ENCODE peak calls at places on chromosomes 1 and 21, in six cellular contexts. D, V, H, A, U and K are unnamed samples.
A peak's percentile ranks its signal among the peaks of the same experiment; 100 is the strongest.

GRCh38 chr1:14713077-14713476 is 114.6 kb downstream of the KAZN start:
- DNase-seq in D (no peak), V (no peak), H (no peak), A (no peak), U (no peak), K (peak; percentile 19)

GRCh38 chr1:46545784-46546183 is 5.7 kb downstream of the KNCN start:
- DNase-seq in D (no peak), V (no peak), H (no peak), A (no peak), U (no peak), K (no peak)

GRCh38 chr1:92408825-92409224 is 77.9 kb downstream of the GFI1 start:
- DNase-seq in D (peak; percentile 55), V (no peak), H (no peak), A (no peak), U (no peak), K (no peak)

GRCh38 chr1:44616284-44616990 is 57.8 kb downstream of the TMEM53 start:
- DNase-seq in D (no peak), V (no peak), H (no peak), A (no peak), U (no peak), K (no peak)

GRCh38 chr1:117650840-117651568 is 45.2 kb downstream of the TENT5C start:
- DNase-seq in D (no peak), V (no peak), H (no peak), A (no peak), U (no peak), K (no peak)

GRCh38 chr1:110390692-110391232 is at the start of gene SLC16A4:
- DNase-seq in D (peak; percentile 81), V (peak; percentile 58), H (no peak), A (peak; percentile 31), U (no peak), K (peak; percentile 97)

GRCh38 chr1:150535511-150536281 is 13.5 kb upstream of the ADAMTSL4 start:
- DNase-seq in D (peak; percentile 60), V (peak; percentile 38), H (no peak), A (peak; percentile 32), U (no peak), K (peak; percentile 99)

GRCh38 chr21:41707231-41707988 is 59.4 kb downstream of the RIPK4 start:
- DNase-seq in D (no peak), V (no peak), H (no peak), A (no peak), U (no peak), K (no peak)

GRCh38 chr1:10941891-10942541 is 70.4 kb upstream of the TARDBP start:
- DNase-seq in D (no peak), V (peak; percentile 37), H (peak; percentile 67), A (peak; percentile 76), U (peak; percentile 99), K (no peak)

GRCh38 chr1:85550784-85551516 is 29.6 kb upstream of the CCN1 start:
- DNase-seq in D (peak; percentile 86), V (peak; percentile 73), H (no peak), A (no peak), U (no peak), K (no peak)

GRCh38 chr21:33042812-33043211 is 17.1 kb downstream of the OLIG2 start:
- DNase-seq in D (peak; percentile 97), V (peak; percentile 80), H (no peak), A (no peak), U (no peak), K (no peak)

GRCh38 chr1:115454835-115455511 is 116.9 kb upstream of the NGF start:
- DNase-seq in D (peak; percentile 81), V (no peak), H (no peak), A (no peak), U (no peak), K (no peak)

GRCh38 chr1:65825736-65826135 is 33.0 kb downstream of the PDE4B start:
- DNase-seq in D (peak; percentile 89), V (peak; percentile 15), H (no peak), A (no peak), U (no peak), K (no peak)

GRCh38 chr1:36155560-36156328 is at the start of gene MAP7D1:
- DNase-seq in D (peak; percentile 80), V (peak; percentile 88), H (peak; percentile 85), A (peak; percentile 82), U (peak; percentile 93), K (peak; percentile 72)

GRCh38 chr1:100879422-100879821 is 15.2 kb downstream of the EXTL2 start:
- DNase-seq in D (no peak), V (peak; percentile 37), H (no peak), A (no peak), U (no peak), K (no peak)

GRCh38 chr1:44847786-44848185 is 4.7 kb upstream of the PTCH2 start:
- DNase-seq in D (no peak), V (no peak), H (no peak), A (no peak), U (no peak), K (no peak)

GRCh38 chr1:201562659-201563405 is 23.9 kb downstream of the NAV1 start:
- DNase-seq in D (peak; percentile 97), V (peak; percentile 95), H (no peak), A (no peak), U (no peak), K (no peak)

GRCh38 chr1:83718338-83718737 is 280.6 kb downstream of the TTLL7 start:
- DNase-seq in D (no peak), V (no peak), H (no peak), A (no peak), U (no peak), K (no peak)

GRCh38 chr1:18240906-18241305 is 133.3 kb downstream of the IGSF21 start:
- DNase-seq in D (no peak), V (no peak), H (no peak), A (no peak), U (no peak), K (no peak)

GRCh38 chr1:147390185-147390542 is 147.7 kb downstream of the CHD1L start:
- DNase-seq in D (no peak), V (no peak), H (no peak), A (no peak), U (no peak), K (no peak)

GRCh38 chr21:27700974-27701614 is 734.2 kb upstream of the ADAMTS5 start:
- DNase-seq in D (peak; percentile 88), V (peak; percentile 81), H (peak; percentile 69), A (peak; percentile 71), U (peak; percentile 79), K (peak; percentile 68)

GRCh38 chr1:10399487-10399917 is 638 bp downstream of the PGD start:
- DNase-seq in D (peak; percentile 54), V (peak; percentile 65), H (no peak), A (no peak), U (no peak), K (no peak)

GRCh38 chr1:24535021-24535424 is 20.9 kb upstream of the NCMAP start:
- DNase-seq in D (no peak), V (no peak), H (no peak), A (no peak), U (no peak), K (no peak)

GRCh38 chr1:234780531-234781162 is 170.7 kb upstream of the IRF2BP2 start:
- DNase-seq in D (no peak), V (no peak), H (no peak), A (peak; percentile 58), U (peak; percentile 64), K (no peak)

DNA sequence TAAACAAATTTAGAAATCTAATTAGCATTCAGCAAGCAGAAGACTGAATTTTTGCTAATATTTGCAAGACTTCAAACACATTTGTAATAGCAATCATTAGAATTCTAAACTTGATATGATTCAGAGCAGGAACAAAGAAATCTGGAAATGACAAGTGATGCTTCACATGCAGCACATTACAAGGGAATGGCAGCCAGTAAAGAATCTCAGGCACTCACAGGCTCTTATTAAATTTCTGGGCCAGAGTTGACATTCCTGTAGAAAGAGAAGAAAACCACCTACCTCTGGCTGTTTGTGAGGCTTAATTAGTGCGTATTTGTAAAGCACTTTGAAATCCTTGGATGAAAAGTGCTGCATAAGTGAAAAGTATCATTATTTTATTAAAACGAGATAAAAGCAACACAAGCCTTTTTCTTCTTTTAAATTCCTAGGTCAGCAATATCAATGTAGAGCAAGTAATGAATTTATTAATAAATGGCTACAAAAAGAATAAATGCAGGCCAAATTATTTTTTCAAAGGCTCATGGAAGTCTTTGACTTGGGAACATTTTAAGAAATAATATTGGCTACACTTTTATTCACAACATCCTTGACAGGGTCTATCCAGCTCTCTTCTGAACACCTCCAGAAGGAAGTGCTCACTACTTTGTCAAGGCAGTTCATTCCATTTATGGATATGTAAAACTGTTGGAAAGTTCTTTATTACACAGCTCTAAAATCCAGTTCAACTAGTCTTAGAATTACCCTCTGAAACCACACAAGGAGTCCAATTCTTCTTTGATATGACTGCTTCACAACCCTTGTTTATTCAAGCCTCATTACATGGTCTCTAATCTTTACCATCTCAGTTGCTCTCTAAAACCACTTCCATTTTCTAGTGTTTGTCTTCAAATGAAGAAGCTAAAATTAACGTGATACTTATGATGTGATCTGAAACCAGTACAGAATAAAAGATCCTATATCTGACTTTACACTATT is 32.1 kb upstream of the SCYL3 start:
- DNase-seq in D (no peak), V (peak; percentile 13), H (peak; percentile 9), A (no peak), U (no peak), K (peak; percentile 62)
- H3K14ac ChIP-seq in D (no peak overlapping the region), V (no peak overlapping the region), H (no peak overlapping the region), A (no peak overlapping the region), U (no peak overlapping the region), K (no peak overlapping the region)

GRCh38 chr21:29309703-29310102 is 11.0 kb downstream of the BACH1 start:
- DNase-seq in D (no peak), V (no peak), H (no peak), A (no peak), U (no peak), K (no peak)

GRCh38 chr21:29315155-29315749 is 16.5 kb downstream of the BACH1 start:
- DNase-seq in D (no peak), V (no peak), H (no peak), A (no peak), U (no peak), K (no peak)

GRCh38 chr21:29313662-29314408 is 15.1 kb downstream of the BACH1 start:
- DNase-seq in D (no peak), V (no peak), H (no peak), A (no peak), U (no peak), K (no peak)

GRCh38 chr21:29308456-29308783 is 9.7 kb downstream of the BACH1 start:
- DNase-seq in D (no peak), V (no peak), H (no peak), A (no peak), U (no peak), K (no peak)

GRCh38 chr21:29311802-29312201 is 13.1 kb downstream of the BACH1 start:
- DNase-seq in D (no peak), V (no peak), H (no peak), A (no peak), U (no peak), K (no peak)
- H4K8ac ChIP-seq in D (no peak overlapping the region), V (no peak overlapping the region), H (no peak overlapping the region), A (no peak overlapping the region), U (no peak overlapping the region), K (no peak overlapping the region)

GRCh38 chr21:44701541-44701940 is 4.6 kb downstream of the KRTAP10-12 start:
- DNase-seq in D (no peak), V (no peak), H (no peak), A (no peak), U (peak; percentile 48), K (no peak)
- H2AK5ac ChIP-seq in D (no peak overlapping the region), V (no peak overlapping the region), H (no peak overlapping the region), A (no peak overlapping the region), U (peak overlapping the region; percentile 96), K (no peak overlapping the region)

DNA sequence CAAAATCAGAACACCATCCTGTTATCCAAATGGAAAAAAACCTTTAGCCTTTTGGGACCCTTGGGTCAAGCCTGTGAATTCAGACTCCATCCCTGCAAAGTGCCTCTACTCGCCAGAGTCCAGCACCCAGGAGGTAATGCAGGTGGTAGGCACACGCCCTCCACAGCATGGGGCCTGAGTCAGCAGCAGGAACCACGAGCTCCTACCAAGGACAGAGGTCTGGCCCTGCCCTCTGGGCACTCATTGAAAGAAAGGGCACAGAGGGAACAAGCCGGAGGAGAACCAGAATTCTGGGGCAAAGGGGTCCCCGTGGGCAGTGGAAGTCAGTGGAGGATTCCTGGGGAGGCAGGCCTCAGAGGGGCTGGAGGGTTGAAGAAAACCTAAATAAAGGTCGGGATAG is 438.1 kb downstream of the NPHP4 start:
- DNase-seq in D (no peak), V (no peak), H (no peak), A (no peak), U (no peak), K (no peak)
- H3K14ac ChIP-seq in D (no peak overlapping the region), V (no peak overlapping the region), H (no peak overlapping the region), A (no peak overlapping the region), U (no peak overlapping the region), K (no peak overlapping the region)